ENCODE peak calls at places on chromosomes 16 and 17, in four cellular contexts. Q is GM12878, O is H1, L is HepG2. J is an unnamed sample.

GRCh38 chr16:68382296-68382718 is 66.0 kb downstream of the SMPD3 start:
- DNase-seq in Q (no peak), O (peak; percentile 78), L (no peak), J (peak; percentile 62)

GRCh38 chr17:80270836-80271235 is 10.2 kb downstream of the RNF213 start:
- DNase-seq in Q (no peak), O (peak; percentile 90), L (peak; percentile 62), J (peak; percentile 85)

GRCh38 chr17:19728114-19728495 is 11.7 kb upstream of the SLC47A2 start:
- DNase-seq in Q (no peak), O (no peak), L (peak; percentile 44), J (no peak)

GRCh38 chr16:27408602-27409031 is 6.6 kb downstream of the IL21R start:
- DNase-seq in Q (peak; percentile 79), O (no peak), L (no peak), J (no peak)

GRCh38 chr17:81821603-81822311 is 11.3 kb downstream of the MCRIP1 start:
- DNase-seq in Q (no peak), O (peak; percentile 80), L (peak; percentile 84), J (peak; percentile 82)

GRCh38 chr17:55285340-55286301 is 20.9 kb downstream of the HLF start:
- DNase-seq in Q (no peak), O (no peak), L (peak; percentile 99), J (no peak)

GRCh38 chr16:47258874-47259461 is 115.2 kb upstream of the NETO2 start:
- DNase-seq in Q (peak; percentile 5), O (no peak), L (peak; percentile 38), J (peak; percentile 48)

GRCh38 chr17:74713199-74713755 is 554 bp upstream of the CD300LF start:
- DNase-seq in Q (no peak), O (no peak), L (no peak), J (no peak)

GRCh38 chr17:40510328-40510648 is 8.9 kb upstream of the TNS4 start:
- DNase-seq in Q (no peak), O (no peak), L (peak; percentile 60), J (no peak)

GRCh38 chr17:69492410-69493071 is 78.0 kb downstream of the MAP2K6 start:
- DNase-seq in Q (no peak), O (no peak), L (no peak), J (no peak)

GRCh38 chr16:73019456-73020362 is 28.2 kb downstream of the ZFHX3 start:
- DNase-seq in Q (no peak), O (no peak), L (no peak), J (no peak)

GRCh38 chr16:65832269-65832668 is 534.2 kb upstream of the CDH5 start:
- DNase-seq in Q (no peak), O (no peak), L (no peak), J (no peak)

GRCh38 chr16:70805787-70806186 is 4.8 kb upstream of the VAC14 start:
- DNase-seq in Q (no peak), O (no peak), L (no peak), J (no peak)

GRCh38 chr17:16938496-16939270 is 33.2 kb downstream of the TNFRSF13B start:
- DNase-seq in Q (no peak), O (no peak), L (no peak), J (no peak)

GRCh38 chr17:79811036-79811887 is 14.4 kb upstream of the CBX8 start:
- DNase-seq in Q (no peak), O (peak; percentile 73), L (peak; percentile 64), J (peak; percentile 61)

GRCh38 chr17:17666111-17666714 is 15.0 kb upstream of the RAI1 start:
- DNase-seq in Q (no peak), O (no peak), L (peak; percentile 56), J (no peak)

GRCh38 chr16:27314986-27315332 is 1.2 kb downstream of the IL4R start:
- DNase-seq in Q (no peak), O (no peak), L (no peak), J (no peak)

GRCh38 chr16:19479302-19479721 is 42.6 kb downstream of the GDE1 start:
- DNase-seq in Q (no peak), O (no peak), L (peak; percentile 86), J (no peak)

GRCh38 chr16:3952342-3953131 is 72.0 kb upstream of the CREBBP start:
- DNase-seq in Q (no peak), O (no peak), L (no peak), J (no peak)

GRCh38 chr17:2090804-2091534 is 36.1 kb downstream of the HIC1 start:
- DNase-seq in Q (no peak), O (peak; percentile 58), L (no peak), J (peak; percentile 58)

GRCh38 chr17:57068222-57068658 is 16.8 kb upstream of the AKAP1 start:
- DNase-seq in Q (no peak), O (no peak), L (no peak), J (no peak)
- TF ChIP-seq SUZ12 in Q (no peak), O (no peak), L (no peak), J (no peak)

GRCh38 chr17:5683241-5683640 is 98.9 kb upstream of the NLRP1 start:
- DNase-seq in Q (no peak), O (no peak), L (no peak), J (no peak)
- TF ChIP-seq SUZ12 in Q (no peak), O (no peak), L (no peak), J (no peak)

GRCh38 chr16:80824623-80825364 is 20.4 kb upstream of the CDYL2 start:
- DNase-seq in Q (peak; percentile 7), O (no peak), L (peak; percentile 59), J (peak; percentile 20)
- TF ChIP-seq SUZ12 in Q (no peak), O (no peak), L (no peak), J (no peak)

GRCh38 chr16:82735176-82735575 is 108.4 kb downstream of the CDH13 start:
- DNase-seq in Q (no peak), O (no peak), L (no peak), J (no peak)
- TF ChIP-seq SUZ12 in Q (no peak), O (no peak), L (no peak), J (no peak)

GRCh38 chr16:49699718-49700117 is 156.2 kb downstream of the ZNF423 start:
- DNase-seq in Q (no peak), O (no peak), L (no peak), J (no peak)

GRCh38 chr16:49703494-49703893 is 152.4 kb downstream of the ZNF423 start:
- DNase-seq in Q (no peak), O (no peak), L (no peak), J (no peak)

GRCh38 chr16:49700928-49701685 is 154.8 kb downstream of the ZNF423 start:
- DNase-seq in Q (no peak), O (no peak), L (no peak), J (no peak)

GRCh38 chr16:49700222-49700927 is 155.5 kb downstream of the ZNF423 start:
- DNase-seq in Q (no peak), O (peak; percentile 68), L (no peak), J (peak; percentile 19)

DNA sequence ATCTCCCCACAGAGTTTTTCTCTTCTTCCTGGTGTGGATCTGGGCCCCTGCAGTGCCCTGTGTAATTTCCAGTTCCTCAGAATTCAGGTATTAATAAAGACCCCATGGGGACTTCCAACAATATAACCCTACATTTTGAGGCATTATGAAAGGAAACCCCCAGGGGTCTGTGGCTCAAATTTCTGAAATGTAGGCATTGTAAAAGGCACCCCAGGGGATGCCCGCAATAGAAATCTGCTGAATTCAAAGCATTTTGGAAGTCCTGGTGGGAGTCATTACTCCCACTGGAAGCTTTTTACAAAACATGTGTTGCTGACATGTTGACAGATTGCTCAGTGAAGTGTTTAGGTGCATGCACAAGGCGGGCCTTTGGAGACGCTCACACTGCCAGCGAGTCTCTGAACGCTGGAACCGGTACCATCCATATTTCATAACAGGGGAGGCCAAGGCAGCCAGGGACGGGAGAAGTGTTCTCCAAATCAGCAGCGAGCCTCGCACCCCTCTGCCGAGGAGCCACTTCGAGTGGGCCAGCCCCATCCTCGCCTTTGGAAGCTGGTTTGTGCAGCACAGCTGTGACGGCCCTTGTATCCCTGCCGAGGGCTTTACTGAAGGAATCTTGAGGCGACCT is 153.9 kb downstream of the ZNF423 start:
- DNase-seq in Q (no peak), O (peak; percentile 74), L (no peak), J (peak; percentile 73)
- TF ChIP-seq SUZ12 in Q (no peak), O (no peak), L (no peak), J (no peak)

GRCh38 chr16:30605148-30605547 is 5.0 kb downstream of the ZNF689 start:
- DNase-seq in Q (no peak), O (no peak), L (no peak), J (no peak)
- TF ChIP-seq SUZ12 in Q (no peak), O (no peak), L (no peak), J (no peak)

DNA sequence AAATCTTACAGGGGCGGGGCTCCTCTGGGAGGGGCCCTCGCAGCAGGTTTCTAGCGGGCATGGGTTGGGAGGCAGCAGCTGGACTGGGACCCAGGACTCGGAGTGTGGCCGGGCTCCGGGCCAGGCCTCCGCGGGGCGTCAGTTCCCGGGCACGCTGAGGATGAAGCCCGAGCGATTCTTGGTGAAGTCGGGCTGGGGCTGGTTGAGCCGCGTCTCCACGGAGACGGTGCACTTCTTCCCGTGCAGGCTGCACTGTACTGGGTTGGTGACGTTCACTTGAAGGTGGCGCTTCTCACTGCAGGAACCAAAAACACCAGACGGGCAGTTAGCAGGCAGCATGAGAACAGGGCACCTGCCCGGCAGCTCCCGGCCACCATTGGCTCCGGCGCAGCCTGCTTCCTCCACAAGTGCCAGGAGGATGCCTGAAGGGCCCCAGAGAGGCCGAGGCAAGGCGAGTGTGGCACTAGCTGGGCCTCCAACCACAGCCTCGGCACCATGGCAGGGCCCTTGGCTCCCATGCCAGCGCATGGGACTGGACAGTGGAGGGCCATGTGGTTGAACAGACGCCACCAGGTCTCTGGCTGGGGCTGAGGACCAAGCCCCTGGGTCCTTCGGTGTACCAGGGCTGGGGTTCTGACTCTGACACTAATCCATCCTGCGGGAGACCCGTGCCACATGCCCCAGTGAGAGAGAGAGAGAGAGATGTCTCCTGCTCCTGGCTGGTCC is 8.0 kb downstream of the CDK5R1 start:
- DNase-seq in Q (no peak), O (no peak), L (no peak), J (no peak)
- TF ChIP-seq SUZ12 in Q (no peak), O (no peak), L (no peak), J (no peak)

GRCh38 chr16:50067290-50067853 is 1.6 kb downstream of the HEATR3 start:
- DNase-seq in Q (no peak), O (peak; percentile 46), L (peak; percentile 79), J (peak; percentile 46)

GRCh38 chr16:50069060-50069459 is 3.3 kb downstream of the HEATR3 start:
- DNase-seq in Q (no peak), O (no peak), L (no peak), J (no peak)

GRCh38 chr16:50071075-50071671 is 5.4 kb downstream of the HEATR3 start:
- DNase-seq in Q (no peak), O (no peak), L (no peak), J (no peak)

GRCh38 chr16:50068550-50068949 is 2.8 kb downstream of the HEATR3 start:
- DNase-seq in Q (no peak), O (no peak), L (no peak), J (no peak)

DNA sequence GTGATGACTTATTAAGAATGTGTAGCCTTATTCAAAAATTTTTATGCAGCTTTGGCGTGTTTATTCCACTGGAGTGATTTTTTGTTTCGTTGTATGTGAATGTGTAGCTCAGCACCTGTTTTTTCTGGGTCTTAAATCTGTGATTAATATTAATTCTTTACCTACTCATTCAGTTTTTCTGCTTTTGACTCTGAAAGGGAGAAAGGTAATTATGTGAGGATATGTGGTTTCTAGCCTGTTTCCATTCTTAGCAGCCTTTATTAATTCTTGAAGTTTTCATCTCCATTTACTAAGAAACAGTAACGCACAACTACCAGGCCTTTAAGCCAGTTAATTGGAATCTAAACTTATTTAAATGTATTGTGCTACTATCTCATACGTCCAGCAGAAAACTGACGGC is 7.0 kb downstream of the HEATR3 start:
- DNase-seq in Q (no peak), O (no peak), L (no peak), J (no peak)
- TF ChIP-seq SUZ12 in Q (no peak), O (no peak), L (no peak), J (no peak)